ENCODE peak calls at places on chromosomes 1 and 21, in ten cellular contexts. U is effector memory CD8-positive, alpha-beta T cell; P is gastrocnemius medialis; H is omental fat pad; Z is left colon; X is Panc1; M is activated naive CD4-positive, alpha-beta T cell treated with anti-CD3 and anti-CD28 coated beads, Interleukin-2, amount 50 U/mL, for 72 hours; W is right cardiac atrium; B is SK-N-SH treated with all-trans-retinoic acid at 6 μM for 48 hours; V is activated naive CD8-positive, alpha-beta T cell treated with anti-CD3 and anti-CD28 coated beads, Interleukin-2, amount 50 U/mL, for 24 hours. J is an unnamed sample.
A peak's percentile ranks its signal among the peaks of the same experiment; 100 is the strongest.

GRCh38 chr1:242147096-242147976 is 148.4 kb upstream of the MAP1LC3C start:
- ATAC-seq in U (no peak), P (no peak), H (no peak), Z (no peak), X (peak; percentile 95), M (no peak), W (no peak), B (no peak), V (no peak), J (no peak)

GRCh38 chr21:28601708-28602107 is 391.0 kb downstream of the LTN1 start:
- ATAC-seq in U (no peak), P (no peak), H (no peak), Z (no peak), X (no peak), M (no peak), W (peak; percentile 57), B (no peak), V (no peak), J (no peak)

GRCh38 chr1:17559618-17560419 is 20.3 kb downstream of the ARHGEF10L start:
- ATAC-seq in U (no peak), P (no peak), H (no peak), Z (peak; percentile 74), X (no peak), M (no peak), W (no peak), B (no peak), V (no peak), J (no peak)

GRCh38 chr1:28111157-28111556 is 22.7 kb upstream of the EYA3 start:
- ATAC-seq in U (peak; percentile 14), P (no peak), H (no peak), Z (peak; percentile 85), X (no peak), M (peak; percentile 59), W (peak; percentile 20), B (no peak), V (peak; percentile 49), J (peak; percentile 42)

GRCh38 chr21:35989185-35989735 is 71.1 kb downstream of the SETD4 start:
- ATAC-seq in U (no peak), P (peak; percentile 73), H (no peak), Z (peak; percentile 79), X (no peak), M (no peak), W (peak; percentile 72), B (no peak), V (no peak), J (no peak)

GRCh38 chr1:206075786-206076725 is 23.1 kb downstream of the RHEX start:
- ATAC-seq in U (no peak), P (no peak), H (peak; percentile 39), Z (no peak), X (no peak), M (no peak), W (no peak), B (no peak), V (no peak), J (no peak)

GRCh38 chr1:167782946-167783345 is 61.2 kb downstream of the MPZL1 start:
- ATAC-seq in U (no peak), P (no peak), H (no peak), Z (no peak), X (no peak), M (no peak), W (no peak), B (no peak), V (no peak), J (no peak)

GRCh38 chr1:8356256-8357209 is 38.6 kb downstream of the SLC45A1 start:
- ATAC-seq in U (no peak), P (no peak), H (no peak), Z (no peak), X (no peak), M (no peak), W (no peak), B (no peak), V (no peak), J (no peak)

GRCh38 chr1:33634806-33635205 is 162.4 kb downstream of the ZSCAN20 start:
- ATAC-seq in U (no peak), P (peak; percentile 37), H (no peak), Z (peak; percentile 58), X (no peak), M (peak; percentile 35), W (peak; percentile 54), B (peak; percentile 47), V (no peak), J (no peak)

GRCh38 chr1:230863449-230863848 is 4.9 kb downstream of the C1orf198 start:
- ATAC-seq in U (no peak), P (no peak), H (no peak), Z (peak; percentile 34), X (no peak), M (no peak), W (no peak), B (no peak), V (no peak), J (no peak)

GRCh38 chr1:23533288-23534130 is 2.5 kb upstream of the E2F2 start:
- ATAC-seq in U (no peak), P (no peak), H (no peak), Z (no peak), X (no peak), M (peak; percentile 66), W (no peak), B (no peak), V (peak; percentile 14), J (peak; percentile 70)

GRCh38 chr1:30765610-30766434 is 8.2 kb upstream of the LAPTM5 start:
- ATAC-seq in U (peak; percentile 10), P (no peak), H (no peak), Z (no peak), X (no peak), M (peak; percentile 50), W (no peak), B (no peak), V (peak; percentile 65), J (peak; percentile 43)

GRCh38 chr1:23444104-23444533 is 19.6 kb upstream of the TCEA3 start:
- ATAC-seq in U (no peak), P (peak; percentile 94), H (peak; percentile 95), Z (peak; percentile 50), X (no peak), M (no peak), W (peak; percentile 92), B (no peak), V (no peak), J (no peak)

GRCh38 chr1:54977938-54978337 is 2.5 kb upstream of the TMEM61 start:
- ATAC-seq in U (no peak), P (no peak), H (no peak), Z (peak; percentile 64), X (no peak), M (no peak), W (no peak), B (no peak), V (no peak), J (no peak)

GRCh38 chr1:68142461-68142860 is 89.9 kb downstream of the WLS start:
- ATAC-seq in U (no peak), P (no peak), H (no peak), Z (no peak), X (no peak), M (no peak), W (no peak), B (no peak), V (no peak), J (no peak)

GRCh38 chr1:178932966-178933603 is 62.2 kb upstream of the ANGPTL1 start:
- ATAC-seq in U (no peak), P (no peak), H (no peak), Z (peak; percentile 34), X (no peak), M (no peak), W (peak; percentile 40), B (no peak), V (no peak), J (no peak)

GRCh38 chr1:39132505-39133339 is 71.8 kb upstream of the MACF1 start:
- ATAC-seq in U (no peak), P (peak; percentile 55), H (peak; percentile 45), Z (peak; percentile 71), X (peak; percentile 68), M (no peak), W (peak; percentile 95), B (peak; percentile 47), V (no peak), J (no peak)

GRCh38 chr1:175530167-175530566 is 213.2 kb downstream of the TNR start:
- ATAC-seq in U (no peak), P (no peak), H (no peak), Z (no peak), X (no peak), M (no peak), W (no peak), B (no peak), V (no peak), J (no peak)

GRCh38 chr1:108511764-108512163 is 48.1 kb upstream of the EEIG2 start:
- ATAC-seq in U (no peak), P (no peak), H (no peak), Z (peak; percentile 26), X (no peak), M (no peak), W (no peak), B (no peak), V (no peak), J (no peak)

GRCh38 chr1:151887028-151887427 is 22.3 kb downstream of the THEM4 start:
- ATAC-seq in U (no peak), P (no peak), H (no peak), Z (no peak), X (peak; percentile 81), M (no peak), W (no peak), B (no peak), V (no peak), J (no peak)

GRCh38 chr1:110672001-110672752 is 2.6 kb downstream of the KCNA3 start:
- ATAC-seq in U (peak; percentile 42), P (no peak), H (no peak), Z (no peak), X (no peak), M (peak; percentile 75), W (no peak), B (no peak), V (peak; percentile 56), J (peak; percentile 60)

GRCh38 chr1:53203466-53203865 is 6.8 kb downstream of the CPT2 start:
- ATAC-seq in U (no peak), P (no peak), H (no peak), Z (no peak), X (no peak), M (no peak), W (no peak), B (no peak), V (no peak), J (no peak)

GRCh38 chr1:235013512-235013911 is 115.1 kb downstream of the TOMM20 start:
- ATAC-seq in U (no peak), P (no peak), H (no peak), Z (no peak), X (no peak), M (no peak), W (no peak), B (no peak), V (no peak), J (no peak)

GRCh38 chr1:78492376-78492950 is 1.7 kb downstream of the PTGFR start:
- ATAC-seq in U (no peak), P (no peak), H (no peak), Z (no peak), X (no peak), M (no peak), W (no peak), B (no peak), V (no peak), J (no peak)

GRCh38 chr1:7292714-7293419 is 478.2 kb upstream of the VAMP3 start:
- ATAC-seq in U (no peak), P (no peak), H (no peak), Z (no peak), X (no peak), M (no peak), W (no peak), B (no peak), V (no peak), J (no peak)

GRCh38 chr1:21663951-21664805 is 5.0 kb downstream of the RAP1GAP start:
- ATAC-seq in U (no peak), P (no peak), H (no peak), Z (no peak), X (no peak), M (no peak), W (no peak), B (no peak), V (no peak), J (no peak)

GRCh38 chr1:206496131-206496793 is 11.1 kb upstream of the RASSF5 start:
- ATAC-seq in U (no peak), P (no peak), H (peak; percentile 11), Z (no peak), X (no peak), M (no peak), W (no peak), B (peak; percentile 18), V (peak; percentile 47), J (peak; percentile 64)

GRCh38 chr1:84573481-84573966 is 716 bp downstream of the CTBS start:
- ATAC-seq in U (no peak), P (no peak), H (no peak), Z (peak; percentile 20), X (no peak), M (peak; percentile 1), W (no peak), B (no peak), V (no peak), J (peak; percentile 9)